ENCODE peak calls at places on chromosome 17, in eight cellular contexts. Q, W, A, I, K, H, L and D are unnamed samples.

GRCh38 chr17:79482719-79483118 is 128.1 kb downstream of the RBFOX3 start:
- DNase-seq in Q (no peak), W (no peak), A (no peak), I (no peak), K (no peak), H (no peak), L (no peak), D (no peak)

GRCh38 chr17:81379523-81379942 is 15.7 kb upstream of the BAHCC1 start:
- DNase-seq in Q (no peak), W (no peak), A (no peak), I (no peak), K (no peak), H (no peak), L (no peak), D (no peak)

GRCh38 chr17:47694818-47695663 is 1.1 kb downstream of the TBKBP1 start:
- DNase-seq in Q (peak; percentile 86), W (peak; percentile 38), A (peak; percentile 56), I (no peak), K (no peak), H (no peak), L (no peak), D (no peak)

GRCh38 chr17:72219824-72220473 is 99.1 kb downstream of the SOX9 start:
- DNase-seq in Q (no peak), W (no peak), A (peak; percentile 2), I (no peak), K (no peak), H (no peak), L (no peak), D (no peak)

GRCh38 chr17:44247346-44248219 is 20.4 kb downstream of the SLC4A1 start:
- DNase-seq in Q (peak; percentile 65), W (no peak), A (no peak), I (no peak), K (no peak), H (no peak), L (no peak), D (no peak)

GRCh38 chr17:30964878-30965277 is 6.0 kb upstream of the RNF135 start:
- DNase-seq in Q (no peak), W (no peak), A (no peak), I (peak; percentile 29), K (no peak), H (no peak), L (no peak), D (no peak)

GRCh38 chr17:64240741-64241347 is 22.2 kb downstream of the TEX2 start:
- DNase-seq in Q (peak; percentile 60), W (no peak), A (no peak), I (peak; percentile 97), K (peak; percentile 58), H (no peak), L (no peak), D (no peak)

GRCh38 chr17:70653850-70654249 is 484.5 kb downstream of the KCNJ2 start:
- DNase-seq in Q (no peak), W (no peak), A (no peak), I (no peak), K (no peak), H (no peak), L (no peak), D (no peak)

GRCh38 chr17:81492202-81492601 is 20.4 kb downstream of the ACTG1 start:
- DNase-seq in Q (no peak), W (no peak), A (no peak), I (no peak), K (no peak), H (no peak), L (no peak), D (no peak)

GRCh38 chr17:31266042-31266441 is 31.0 kb downstream of the OMG start:
- DNase-seq in Q (no peak), W (no peak), A (no peak), I (no peak), K (no peak), H (peak; percentile 12), L (no peak), D (peak; percentile 8)

GRCh38 chr17:57946798-57947358 is 8.3 kb downstream of the CUEDC1 start:
- DNase-seq in Q (no peak), W (no peak), A (no peak), I (peak; percentile 63), K (no peak), H (peak; percentile 7), L (peak; percentile 42), D (peak; percentile 89)

GRCh38 chr17:3513305-3514035 is 37.7 kb downstream of the ASPA start:
- DNase-seq in Q (no peak), W (no peak), A (no peak), I (no peak), K (no peak), H (no peak), L (no peak), D (no peak)

GRCh38 chr17:20010099-20010863 is 1.1 kb downstream of the SPECC1 start:
- DNase-seq in Q (peak; percentile 59), W (no peak), A (peak; percentile 53), I (peak; percentile 63), K (no peak), H (peak; percentile 12), L (peak; percentile 65), D (peak; percentile 9)

GRCh38 chr17:13419676-13420075 is 182.1 kb downstream of the HS3ST3A1 start:
- DNase-seq in Q (no peak), W (no peak), A (no peak), I (no peak), K (no peak), H (no peak), L (no peak), D (no peak)

GRCh38 chr17:35083071-35083470 is 19.6 kb upstream of the RFFL start:
- DNase-seq in Q (no peak), W (no peak), A (no peak), I (no peak), K (no peak), H (no peak), L (no peak), D (no peak)

GRCh38 chr17:50563095-50563511 is 2.6 kb downstream of the CACNA1G start:
- DNase-seq in Q (no peak), W (no peak), A (no peak), I (no peak), K (no peak), H (no peak), L (no peak), D (no peak)

GRCh38 chr17:41655611-41656111 is 31.3 kb upstream of the KRT17 start:
- DNase-seq in Q (no peak), W (no peak), A (peak; percentile 34), I (no peak), K (no peak), H (no peak), L (peak; percentile 68), D (no peak)

GRCh38 chr17:34571428-34572130 is 7.8 kb upstream of the TMEM132E start:
- DNase-seq in Q (no peak), W (no peak), A (no peak), I (no peak), K (no peak), H (no peak), L (no peak), D (no peak)

GRCh38 chr17:83080641-83081560 is 1.5 kb downstream of the METRNL start:
- DNase-seq in Q (peak; percentile 66), W (no peak), A (peak; percentile 33), I (no peak), K (no peak), H (peak; percentile 52), L (no peak), D (peak; percentile 48)

GRCh38 chr17:12472613-12473173 is 193.0 kb upstream of the MYOCD start:
- DNase-seq in Q (no peak), W (no peak), A (peak; percentile 8), I (no peak), K (no peak), H (no peak), L (no peak), D (no peak)

GRCh38 chr17:66337268-66337667 is 34.9 kb downstream of the PRKCA start:
- DNase-seq in Q (no peak), W (no peak), A (no peak), I (no peak), K (no peak), H (no peak), L (no peak), D (no peak)

GRCh38 chr17:3916013-3916696 is at the start of gene P2RX1:
- DNase-seq in Q (peak; percentile 60), W (no peak), A (no peak), I (no peak), K (no peak), H (peak; percentile 42), L (no peak), D (peak; percentile 55)